ENCODE peak calls at places on chromosomes 1 and 21, in ten cellular contexts. I is tibial nerve, Z is A549, J is suprapubic skin, T is transverse colon, Y is sigmoid colon, H is stomach, N is ovary, L is H1, E is GM12878. B is an unnamed sample.

GRCh38 chr1:38015978-38016640 is 3.6 kb downstream of the UTP11 start:
- DNase-seq in Z (no peak), I (no peak), H (no peak), J (no peak), L (no peak), E (no peak), T (no peak), Y (peak), N (no peak), B (no peak)

GRCh38 chr21:35635261-35635660 is 425.1 kb downstream of the SETD4 start:
- DNase-seq in H (no peak), L (no peak), N (no peak), T (no peak), E (no peak), J (no peak), I (no peak), Z (no peak), Y (no peak), B (no peak)

GRCh38 chr1:156165083-156165482 is 11.7 kb downstream of the SEMA4A start:
- DNase-seq in Y (no peak), T (no peak), H (no peak), L (no peak), I (no peak), Z (no peak), J (no peak), N (no peak), E (no peak), B (no peak)

GRCh38 chr1:111857251-111857651 is 101.5 kb downstream of the DDX20 start:
- DNase-seq in T (no peak), I (no peak), L (no peak), N (no peak), H (no peak), J (no peak), Y (no peak), Z (no peak), E (no peak), B (peak)

GRCh38 chr1:205319081-205320018 is 2.2 kb downstream of the NUAK2 start:
- DNase-seq in I (peak), L (no peak), Z (no peak), Y (peak), E (no peak), T (peak), N (peak), H (peak), J (peak), B (no peak)

GRCh38 chr1:234620786-234621468 is 10.9 kb upstream of the IRF2BP2 start:
- DNase-seq in L (no peak), J (no peak), Y (no peak), N (no peak), E (no peak), H (no peak), T (no peak), I (no peak), Z (no peak), B (no peak)

GRCh38 chr1:30807318-30808066 is 49.9 kb upstream of the LAPTM5 start:
- DNase-seq in T (no peak), J (no peak), Z (no peak), H (no peak), L (no peak), Y (no peak), N (peak), E (no peak), I (no peak), B (no peak)

GRCh38 chr1:211653329-211653728 is 22.1 kb downstream of the NEK2 start:
- DNase-seq in L (no peak), I (no peak), E (no peak), J (no peak), Z (no peak), N (no peak), T (no peak), Y (no peak), H (no peak), B (peak)

GRCh38 chr1:161763522-161764098 is 2.5 kb upstream of the ATF6 start:
- DNase-seq in H (peak), L (no peak), T (no peak), Z (peak), E (no peak), J (no peak), Y (no peak), N (no peak), I (no peak), B (no peak)

GRCh38 chr1:65896721-65897120 is 104.0 kb downstream of the PDE4B start:
- DNase-seq in N (no peak), Y (no peak), Z (no peak), J (no peak), H (no peak), T (no peak), I (no peak), E (no peak), L (no peak), B (no peak)

GRCh38 chr1:41735139-41735538 is 183.6 kb downstream of the HIVEP3 start:
- DNase-seq in H (no peak), I (no peak), J (no peak), L (no peak), Y (no peak), Z (no peak), T (no peak), E (no peak), N (no peak), B (no peak)

GRCh38 chr1:201792534-201793305 is 36.2 kb upstream of the IPO9 start:
- DNase-seq in Y (peak), L (peak), J (peak), E (no peak), T (peak), N (peak), I (peak), H (peak), Z (peak), B (no peak)

GRCh38 chr1:117622726-117623125 is 16.9 kb downstream of the TENT5C start:
- DNase-seq in L (no peak), E (no peak), T (no peak), J (no peak), H (no peak), Z (no peak), Y (no peak), I (no peak), N (no peak), B (no peak)

GRCh38 chr1:99673285-99673684 is 27.4 kb downstream of the PALMD start:
- DNase-seq in H (no peak), J (no peak), Y (no peak), I (no peak), T (no peak), E (no peak), N (no peak), Z (no peak), L (no peak), B (no peak)

GRCh38 chr1:108125312-108126138 is 74.6 kb downstream of the SLC25A24 start:
- DNase-seq in J (peak), N (peak), T (peak), E (peak), H (peak), Z (peak), Y (peak), L (peak), I (peak), B (peak)

GRCh38 chr1:58804853-58805252 is 21.0 kb upstream of the JUN start:
- DNase-seq in Y (no peak), T (no peak), H (no peak), L (no peak), I (no peak), J (no peak), Z (no peak), N (no peak), E (no peak), B (no peak)

GRCh38 chr1:109785446-109786106 is 21.9 kb upstream of the EPS8L3 start:
- DNase-seq in Y (peak), J (peak), Z (no peak), H (peak), I (no peak), L (no peak), N (peak), T (peak), E (no peak), B (no peak)

GRCh38 chr1:44266400-44267344 is 53.4 kb downstream of the DMAP1 start:
- DNase-seq in J (no peak), E (no peak), Y (no peak), L (no peak), I (no peak), T (peak), N (no peak), Z (no peak), H (no peak), B (no peak)

GRCh38 chr1:13764533-13764932 is 64.5 kb downstream of the PRDM2 start:
- DNase-seq in J (no peak), I (no peak), E (no peak), T (no peak), H (no peak), L (no peak), N (no peak), Y (no peak), Z (no peak), B (no peak)

GRCh38 chr1:87147851-87148250 is 180.8 kb upstream of the LMO4 start:
- DNase-seq in J (no peak), N (no peak), Y (no peak), I (no peak), H (no peak), L (no peak), Z (no peak), T (no peak), E (no peak), B (no peak)

GRCh38 chr1:55245781-55246180 is 30.6 kb upstream of the USP24 start:
- DNase-seq in I (no peak), L (no peak), T (no peak), E (no peak), N (no peak), Z (no peak), Y (no peak), J (no peak), H (no peak), B (no peak)

GRCh38 chr1:6517435-6517851 is 26.0 kb upstream of the PLEKHG5 start:
- DNase-seq in N (no peak), I (no peak), E (no peak), T (no peak), Y (no peak), Z (no peak), J (no peak), H (no peak), L (no peak), B (no peak)

GRCh38 chr1:32798191-32798590 is 19.0 kb downstream of the YARS1 start:
- DNase-seq in E (no peak), Z (no peak), J (no peak), L (no peak), N (no peak), I (no peak), H (no peak), Y (no peak), T (no peak), B (no peak)

GRCh38 chr1:211639500-211640361 is 35.7 kb downstream of the NEK2 start:
- DNase-seq in Z (no peak), T (no peak), I (no peak), J (no peak), N (no peak), Y (peak), E (no peak), L (no peak), H (peak), B (no peak)

GRCh38 chr1:30822966-30823581 is 65.5 kb upstream of the LAPTM5 start:
- DNase-seq in H (no peak), Z (no peak), E (no peak), T (no peak), I (no peak), J (no peak), Y (no peak), L (no peak), N (no peak), B (no peak)

DNA sequence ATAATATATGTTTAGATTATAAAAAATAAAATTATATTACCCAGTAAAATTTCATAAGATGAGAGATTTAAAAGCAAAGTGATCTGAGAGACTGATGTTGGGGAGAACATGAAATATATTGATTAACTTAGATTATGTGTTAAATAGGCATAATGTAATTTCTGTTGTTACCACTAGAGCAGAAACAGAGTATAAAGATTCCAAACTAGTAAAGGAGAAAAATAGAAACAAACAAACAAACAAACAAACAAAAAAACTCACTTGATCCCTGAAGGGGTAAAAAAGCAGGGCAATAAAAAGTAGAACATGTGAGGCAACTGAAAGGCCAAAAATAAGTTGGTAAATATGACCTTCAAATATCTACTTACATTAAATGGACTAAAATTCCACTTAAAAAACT is 640.4 kb upstream of the RGS18 start:
- DNase-seq in Z (no peak), H (no peak), J (no peak), N (no peak), I (no peak), T (no peak), E (no peak), L (no peak), Y (no peak), B (no peak)
- TF ChIP-seq CTCF in Z (no peak), H (no peak), J (no peak), N (no peak), I (no peak), T (no peak), E (no peak), L (no peak), Y (no peak), B (no peak)

DNA sequence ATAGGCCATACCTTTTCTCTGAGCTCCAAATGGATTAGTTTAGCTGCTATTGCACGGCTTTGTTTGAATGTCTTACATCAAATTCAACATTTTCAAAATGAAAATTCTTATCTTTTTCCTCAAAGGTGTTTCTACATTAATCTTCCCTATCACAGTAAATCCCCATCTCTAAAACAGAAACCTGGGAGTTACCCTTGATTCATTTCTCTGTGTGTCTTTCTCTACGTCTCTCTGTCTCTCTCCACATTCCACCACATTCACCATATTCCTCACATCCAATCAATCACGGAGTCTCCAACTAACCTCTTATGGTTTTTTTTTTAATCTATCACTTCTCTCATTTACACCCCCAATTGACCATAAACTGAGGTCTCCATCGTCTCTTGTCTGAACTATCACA is 24.1 kb downstream of the PTGER3 start:
- DNase-seq in H (no peak), T (no peak), E (no peak), L (no peak), I (no peak), J (no peak), Y (no peak), Z (no peak), N (no peak), B (no peak)
- TF ChIP-seq EP300 in H (no peak), T (no peak), E (no peak), L (no peak), I (no peak), J (no peak), Y (no peak), Z (no peak), N (no peak), B (no peak)

DNA sequence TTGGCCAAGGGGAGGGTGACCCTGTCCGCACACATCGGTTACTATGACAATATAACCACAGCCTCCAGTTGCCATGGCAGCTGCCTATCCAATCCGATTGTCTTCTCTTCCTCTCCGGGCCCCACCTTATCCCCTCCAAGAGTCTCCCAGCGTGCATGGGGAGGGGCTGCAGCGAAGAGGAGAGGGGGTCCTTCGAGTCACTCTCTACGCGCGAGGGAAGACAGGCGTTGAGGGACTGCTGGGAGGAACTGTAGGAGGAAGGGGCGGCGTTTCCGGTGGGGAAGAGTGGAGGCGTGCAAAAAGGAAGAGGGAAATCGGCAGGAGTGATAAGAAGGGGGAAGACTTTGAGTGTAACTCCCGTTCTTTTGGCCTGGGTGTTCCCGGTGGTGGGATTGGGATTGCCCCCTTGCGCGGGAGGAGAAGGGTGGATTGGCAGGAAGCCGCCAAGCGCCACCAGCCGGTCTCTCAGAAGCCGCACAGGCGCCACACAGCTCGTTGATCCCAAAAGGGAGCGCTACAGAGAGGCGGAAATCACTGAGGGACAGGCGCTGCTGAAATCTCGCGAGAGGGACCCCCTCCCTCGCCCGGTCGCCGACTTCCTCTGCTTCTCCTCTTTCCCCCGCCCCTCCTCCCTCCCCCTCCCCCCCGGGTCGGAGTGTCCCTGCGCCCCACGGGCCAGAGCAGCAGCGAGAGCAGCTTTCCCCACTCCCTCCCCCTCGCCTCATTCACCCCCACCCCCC is 381 bp upstream of the SMG7 start:
- DNase-seq in E (peak), I (peak), Y (peak), L (peak), T (peak), H (peak), N (peak), Z (peak), J (peak), B (peak)
- TF ChIP-seq CTCF in E (peak), I (peak), Y (no peak), L (no peak), T (no peak), H (no peak), N (peak), Z (no peak), J (no peak), B (peak)

GRCh38 chr1:188988589-188988988 is 1489.1 kb downstream of the BRINP3 start:
- DNase-seq in J (no peak), Z (peak), Y (no peak), N (no peak), T (no peak), I (no peak), H (no peak), E (no peak), L (no peak), B (no peak)

DNA sequence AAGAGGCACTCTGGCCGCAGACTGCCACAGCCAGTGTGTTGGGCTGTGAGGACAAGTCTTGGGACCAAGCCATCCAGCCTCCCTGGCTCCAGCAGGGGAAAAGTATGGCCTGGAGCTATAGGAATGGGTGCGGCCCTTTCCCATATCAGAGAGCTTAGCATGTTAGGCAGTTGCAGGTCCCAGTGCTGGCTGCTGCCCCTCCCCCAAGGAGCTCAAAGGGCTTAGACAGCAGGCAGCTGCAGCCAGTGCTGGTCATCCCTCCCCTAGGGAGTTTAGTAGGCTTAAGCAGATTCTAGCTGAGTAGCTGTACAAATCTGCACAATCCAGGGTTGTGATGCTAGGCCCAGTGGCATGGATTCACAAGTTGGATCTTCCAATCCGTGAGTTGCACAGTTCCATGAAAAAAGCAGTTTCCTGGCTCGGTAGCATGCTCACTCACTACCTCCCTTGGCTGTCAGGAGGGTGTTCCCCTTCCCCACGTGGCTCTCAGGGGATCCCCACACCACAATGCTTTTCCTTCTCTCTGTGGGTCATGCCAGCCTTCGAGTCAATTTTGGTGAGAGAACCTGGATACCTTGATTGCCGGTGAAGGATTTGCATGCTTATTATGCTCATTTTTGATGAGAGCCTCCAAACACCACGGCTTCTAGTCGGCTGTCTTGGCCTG is 1490.8 kb downstream of the BRINP3 start:
- DNase-seq in T (no peak), H (no peak), N (no peak), I (no peak), E (no peak), Y (no peak), Z (no peak), J (no peak), L (no peak), B (no peak)
- TF ChIP-seq EP300 in T (no peak), H (no peak), N (no peak), I (no peak), E (no peak), Y (no peak), Z (no peak), J (no peak), L (no peak), B (no peak)

GRCh38 chr1:182355718-182356098 is 35.9 kb downstream of the GLUL start:
- DNase-seq in E (no peak), Y (no peak), T (no peak), N (no peak), J (no peak), Z (no peak), I (no peak), L (no peak), H (no peak), B (no peak)
- TF ChIP-seq CTCF in E (no peak), Y (no peak), T (no peak), N (no peak), J (no peak), Z (no peak), I (no peak), L (no peak), H (no peak), B (no peak)

DNA sequence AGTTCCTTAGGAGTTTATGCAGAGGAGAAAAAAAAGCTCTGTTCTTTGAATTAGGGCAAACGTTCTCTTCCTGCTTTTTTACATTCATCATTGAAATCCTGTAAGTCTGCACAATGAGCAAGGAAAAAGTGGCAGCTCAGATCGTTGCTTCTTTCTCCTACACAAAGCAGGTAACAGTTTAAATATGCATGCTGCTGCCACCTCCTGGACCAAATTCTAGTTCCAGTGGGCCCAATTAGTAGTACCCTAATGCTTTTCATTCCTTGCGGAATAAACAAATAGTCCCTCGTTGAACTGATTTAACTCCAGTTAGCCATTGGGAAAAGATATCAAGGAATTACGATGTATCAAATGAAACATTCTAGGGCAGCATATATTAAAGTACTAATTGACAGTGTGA is 20.1 kb downstream of the YTHDF2 start:
- DNase-seq in Y (no peak), J (no peak), E (no peak), N (no peak), I (no peak), L (no peak), H (no peak), T (no peak), Z (no peak), B (no peak)
- TF ChIP-seq EP300 in Y (no peak), J (no peak), E (no peak), N (no peak), I (no peak), L (no peak), H (no peak), T (no peak), Z (no peak), B (no peak)